ENCODE peak calls at places on chromosomes 6 and 20, in seven cellular contexts. Z is uterus, H is activated B cell treated with CpG ODN at 0.5 μM for 24 hours, U is glutamatergic neuron, C is WTC11, K is foreskin keratinocyte, F is AG10803. S is an unnamed sample.

GRCh38 chr6:71107935-71108420 is 151.1 kb upstream of the B3GAT2 start:
- DNase-seq in C (no peak), K (peak; percentile 34), F (peak; percentile 54), U (no peak), Z (peak; percentile 21), H (no peak), S (no peak)

GRCh38 chr6:124319410-124319809 is 515.7 kb downstream of the NKAIN2 start:
- DNase-seq in H (no peak), U (no peak), K (no peak), F (no peak), C (no peak), Z (no peak), S (no peak)

GRCh38 chr20:19958923-19959322 is 58.2 kb upstream of the NAA20 start:
- DNase-seq in U (no peak), H (no peak), K (no peak), C (no peak), F (no peak), Z (no peak), S (no peak)

GRCh38 chr6:17013701-17014100 is 88.1 kb upstream of the STMND1 start:
- DNase-seq in C (no peak), K (peak; percentile 69), H (no peak), U (no peak), Z (no peak), F (peak; percentile 85), S (no peak)

GRCh38 chr6:158286413-158286812 is 25.9 kb upstream of the TULP4 start:
- DNase-seq in K (peak; percentile 53), Z (no peak), F (peak; percentile 77), H (no peak), C (no peak), U (no peak), S (no peak)

GRCh38 chr20:49570828-49571552 is 3.1 kb upstream of the PTGIS start:
- DNase-seq in F (no peak), K (no peak), H (no peak), U (no peak), C (no peak), Z (peak; percentile 32), S (no peak)

GRCh38 chr6:136192917-136193316 is 57.2 kb downstream of the MTFR2 start:
- DNase-seq in H (no peak), U (no peak), F (no peak), C (no peak), Z (no peak), K (no peak), S (no peak)

GRCh38 chr6:131784561-131784960 is 23.3 kb upstream of the ENPP1 start:
- DNase-seq in U (no peak), C (no peak), H (no peak), Z (no peak), K (no peak), F (peak; percentile 76), S (no peak)

GRCh38 chr6:14372738-14373484 is 255.3 kb downstream of the CD83 start:
- DNase-seq in Z (no peak), K (no peak), C (no peak), F (no peak), H (no peak), U (no peak), S (no peak)

GRCh38 chr6:30730611-30731435 is 10.7 kb downstream of the TUBB start:
- DNase-seq in H (peak; percentile 69), K (peak; percentile 63), U (peak; percentile 85), Z (peak; percentile 62), F (no peak), C (peak; percentile 88), S (peak; percentile 91)

GRCh38 chr20:50029083-50029696 is 46.4 kb downstream of the SNAI1 start:
- DNase-seq in Z (no peak), C (no peak), F (no peak), H (no peak), K (no peak), U (no peak), S (no peak)

GRCh38 chr6:155443168-155443567 is 12.5 kb downstream of the NOX3 start:
- DNase-seq in U (no peak), H (no peak), C (no peak), Z (no peak), F (no peak), K (no peak), S (no peak)

GRCh38 chr20:61765871-61766654 is 299.6 kb downstream of the TAF4 start:
- DNase-seq in F (no peak), H (no peak), U (no peak), K (no peak), Z (no peak), C (peak; percentile 63), S (no peak)

GRCh38 chr6:26240981-26241770 is 123.8 kb upstream of the BTN3A2 start:
- DNase-seq in H (no peak), K (peak; percentile 53), Z (no peak), U (no peak), C (no peak), F (peak; percentile 73), S (no peak)

DNA sequence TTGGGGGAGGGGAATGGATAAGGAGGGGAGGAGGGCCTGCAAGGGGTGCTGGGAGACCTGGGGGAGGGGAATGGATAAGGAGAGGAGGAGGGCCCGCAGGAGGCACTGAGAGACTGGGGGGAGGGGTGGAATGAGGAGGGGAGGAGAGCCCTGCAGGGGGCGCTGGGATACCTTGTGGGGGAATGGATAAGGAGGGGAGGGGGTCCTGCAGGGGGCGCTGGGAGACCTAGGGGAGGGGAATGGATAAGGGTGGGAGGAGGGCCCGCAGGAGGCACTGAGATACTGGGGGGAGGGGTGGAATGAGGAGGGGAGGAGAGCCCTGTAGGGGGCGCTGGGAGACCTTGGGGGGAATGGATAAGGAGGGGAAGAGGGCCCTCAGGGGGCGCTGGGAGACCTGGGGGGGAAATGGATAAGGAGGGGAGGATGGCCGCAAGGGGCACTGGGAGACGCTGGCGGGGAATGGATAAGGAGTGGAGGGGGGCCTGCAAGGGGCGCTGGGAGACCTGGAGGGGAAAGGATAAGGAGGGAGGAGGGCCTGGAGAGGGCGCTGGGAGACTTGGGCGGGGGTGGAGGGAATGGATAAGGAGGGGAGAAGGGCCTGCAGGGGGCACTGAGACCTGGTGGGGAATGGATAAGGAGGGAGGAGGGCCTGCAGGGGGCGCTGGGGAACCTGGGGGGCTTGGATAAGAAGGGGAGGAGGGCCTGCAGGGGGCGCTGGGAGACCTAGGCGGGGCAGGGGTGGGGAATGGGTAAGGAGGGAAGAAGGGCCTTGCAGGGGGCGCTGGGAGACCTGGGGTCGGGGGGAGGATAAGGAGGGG is 1.3 kb upstream of the CTCFL start:
- DNase-seq in K (no peak), Z (no peak), F (no peak), U (peak; percentile 32), C (peak; percentile 70), H (no peak), S (no peak)
- TF ChIP-seq CTCF in K (no peak), Z (no peak), F (no peak), U (no peak), C (no peak), H (no peak), S (no peak)

DNA sequence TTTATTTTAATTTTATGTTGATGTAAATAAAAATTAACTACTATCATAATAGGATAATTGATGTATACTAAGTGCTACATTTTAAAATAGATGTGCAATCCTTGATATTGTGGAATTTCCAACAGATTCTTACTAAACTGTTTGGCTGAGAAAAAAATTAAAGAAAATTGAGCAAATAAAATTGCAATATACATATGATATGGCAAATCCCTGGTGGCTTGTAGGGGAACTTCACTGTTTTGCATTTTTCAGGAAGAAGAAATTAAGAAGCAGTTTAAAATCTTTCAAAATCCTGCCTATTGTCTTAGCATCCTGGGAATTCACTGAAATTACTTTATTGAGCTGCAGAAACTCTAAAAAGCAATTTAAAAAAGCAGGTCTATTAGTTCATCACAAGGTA is 191.4 kb upstream of the ADGRB3 start:
- DNase-seq in C (no peak), Z (no peak), U (no peak), F (no peak), K (no peak), H (no peak), S (no peak)
- TF ChIP-seq CTCF in C (no peak), Z (no peak), U (peak; percentile 80), F (no peak), K (no peak), H (no peak), S (no peak)

DNA sequence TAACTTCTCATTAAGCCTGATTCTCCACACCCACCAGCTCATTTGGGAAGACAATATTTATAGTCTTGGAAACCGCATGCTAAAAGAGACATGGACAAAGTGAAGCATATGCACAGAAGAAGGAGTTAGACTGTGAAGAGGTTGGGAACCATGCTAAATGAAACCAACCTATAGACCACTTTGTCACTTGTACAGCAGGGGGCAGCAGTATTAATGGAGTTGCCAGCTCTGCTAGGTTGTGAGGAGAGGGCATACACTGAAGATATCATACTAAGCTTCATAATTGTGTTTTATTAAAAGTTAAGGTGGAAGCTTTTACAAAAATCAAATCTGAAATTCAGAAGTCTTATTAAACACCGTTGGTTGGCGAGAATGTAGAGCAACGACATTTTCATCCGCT is 38.3 kb upstream of the HMGCLL1 start:
- DNase-seq in U (no peak), K (no peak), Z (no peak), C (peak; percentile 45), H (no peak), F (peak; percentile 34), S (no peak)
- TF ChIP-seq CTCF in U (peak; percentile 72), K (peak; percentile 79), Z (no peak), C (peak; percentile 44), H (no peak), F (peak; percentile 72), S (no peak)

DNA sequence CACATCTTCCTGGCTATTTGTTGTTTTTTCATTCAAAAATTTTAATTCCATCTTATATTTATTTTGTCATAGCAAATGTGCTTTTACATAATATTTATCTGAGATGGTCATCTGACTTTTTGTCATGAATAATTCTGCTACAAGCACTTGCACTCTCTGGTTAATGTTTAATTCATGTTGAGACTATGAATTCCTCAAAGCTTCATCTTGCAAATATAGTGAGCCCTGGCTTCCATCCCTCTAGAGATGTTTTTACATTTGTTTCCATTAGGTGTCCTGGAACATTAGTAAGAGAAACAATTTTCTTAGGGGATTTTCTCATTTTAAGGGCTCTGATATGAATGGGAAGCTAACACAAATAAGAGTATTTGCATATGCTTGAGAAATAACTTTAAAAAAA is 797.2 kb upstream of the GJE1 start:
- DNase-seq in F (no peak), H (no peak), Z (no peak), U (no peak), K (no peak), C (no peak), S (no peak)
- TF ChIP-seq CTCF in F (no peak), H (no peak), Z (no peak), U (no peak), K (no peak), C (no peak), S (no peak)

GRCh38 chr20:42024653-42025052 is 406.5 kb upstream of the CHD6 start:
- DNase-seq in H (no peak), K (no peak), F (no peak), C (peak; percentile 69), Z (no peak), U (no peak), S (no peak)

GRCh38 chr20:42020316-42020715 is 402.1 kb upstream of the CHD6 start:
- DNase-seq in F (no peak), H (no peak), Z (no peak), C (no peak), K (no peak), U (no peak), S (no peak)

DNA sequence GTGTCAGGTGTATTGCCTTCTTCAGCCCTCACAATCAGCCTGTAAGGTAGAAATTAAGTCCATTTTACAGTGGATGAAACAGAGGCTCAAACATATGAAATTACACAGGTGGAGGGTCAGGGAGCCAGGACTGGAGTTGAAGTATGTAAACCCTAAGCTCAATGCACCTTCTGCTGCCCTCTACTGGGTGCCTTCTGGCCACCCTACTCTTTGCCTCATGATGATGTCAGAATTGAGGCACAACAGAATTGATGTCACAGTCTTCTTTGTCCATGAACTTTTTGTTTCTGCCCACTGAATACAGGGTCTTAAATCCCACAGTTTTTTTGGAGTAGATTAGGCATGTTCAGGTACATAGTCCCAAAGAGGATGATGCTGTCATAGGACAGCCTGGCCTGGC is 400.8 kb upstream of the CHD6 start:
- DNase-seq in Z (no peak), F (no peak), U (no peak), C (peak; percentile 40), K (no peak), H (no peak), S (no peak)
- TF ChIP-seq CTCF in Z (no peak), F (no peak), U (peak; percentile 8), C (peak; percentile 20), K (no peak), H (no peak), S (no peak)

S was measured in stomach.